ENCODE peak calls at places on chromosomes 12 and 14, in five cellular contexts. U is heart left ventricle, I is suprapubic skin, R is GM23338, G is A549. W is an unnamed sample.
A peak's percentile ranks its signal among the peaks of the same experiment; 100 is the strongest.

GRCh38 chr12:52404951-52405350 is 1.2 kb downstream of the KRT82 start:
- DNase-seq in U (no peak), I (no peak), R (no peak), G (no peak), W (no peak)

GRCh38 chr14:69037790-69038448 is 58.8 kb upstream of the ACTN1 start:
- DNase-seq in U (no peak), I (no peak), R (peak; percentile 47), G (no peak), W (no peak)

GRCh38 chr12:32400866-32401265 is 1.5 kb downstream of the FGD4 start:
- DNase-seq in U (no peak), I (no peak), R (no peak), G (no peak), W (no peak)

GRCh38 chr14:101199028-101199770 is 295.7 kb upstream of the RTL1 start:
- DNase-seq in U (no peak), I (no peak), R (no peak), G (no peak), W (no peak)

GRCh38 chr12:4268549-4269181 is 4.9 kb upstream of the CCND2 start:
- DNase-seq in U (no peak), I (no peak), R (no peak), G (no peak), W (no peak)

GRCh38 chr12:1518763-1519516 is 75.4 kb downstream of the FBXL14 start:
- DNase-seq in U (no peak), I (no peak), R (no peak), G (no peak), W (peak; percentile 87)

GRCh38 chr14:33307691-33308369 is 369.2 kb downstream of the NPAS3 start:
- DNase-seq in U (peak; percentile 36), I (peak; percentile 79), R (peak; percentile 11), G (no peak), W (no peak)

GRCh38 chr12:72523754-72524153 is 251.6 kb downstream of the TRHDE start:
- DNase-seq in U (no peak), I (no peak), R (no peak), G (no peak), W (no peak)

GRCh38 chr12:132315507-132315906 is 13.9 kb downstream of the GALNT9 start:
- DNase-seq in U (no peak), I (no peak), R (no peak), G (no peak), W (no peak)

GRCh38 chr14:22419620-22420019 is 169.4 kb downstream of the DAD1 start:
- DNase-seq in U (no peak), I (no peak), R (no peak), G (no peak), W (no peak)

GRCh38 chr12:81221681-81222080 is 143.8 kb downstream of the ACSS3 start:
- DNase-seq in U (no peak), I (no peak), R (no peak), G (no peak), W (no peak)

GRCh38 chr12:6956332-6956727 is 5.2 kb downstream of the PTPN6 start:
- DNase-seq in U (no peak), I (no peak), R (no peak), G (no peak), W (no peak)

GRCh38 chr12:96220902-96221301 is 26.7 kb downstream of the ELK3 start:
- DNase-seq in U (peak; percentile 71), I (no peak), R (no peak), G (no peak), W (peak; percentile 64)

GRCh38 chr12:49482095-49483051 is 56.5 kb upstream of the KCNH3 start:
- DNase-seq in U (no peak), I (no peak), R (peak; percentile 43), G (no peak), W (no peak)

GRCh38 chr12:59283012-59283411 is 312.8 kb upstream of the SLC16A7 start:
- DNase-seq in U (no peak), I (no peak), R (peak; percentile 64), G (no peak), W (no peak)

GRCh38 chr14:74083784-74084276 is 423 bp downstream of the ALDH6A1 start:
- DNase-seq in U (no peak), I (no peak), R (peak; percentile 52), G (no peak), W (no peak)
- H3K27ac ChIP-seq in U (peak overlapping the region; percentile 75), I (peak overlapping the region; percentile 89), R (peak overlapping the region; percentile 96), G (peak overlapping the region; percentile 65), W (no peak overlapping the region)

GRCh38 chr12:46369095-46369473 is 3.5 kb downstream of the SLC38A2 start:
- DNase-seq in U (no peak), I (no peak), R (no peak), G (no peak), W (no peak)
- H3K27ac ChIP-seq in U (peak overlapping the region; percentile 66), I (peak overlapping the region; percentile 40), R (peak overlapping the region; percentile 82), G (peak overlapping the region; percentile 99), W (peak overlapping the region; percentile 98)

GRCh38 chr14:105422695-105423487 is 3.3 kb downstream of the MTA1 start:
- DNase-seq in U (no peak), I (no peak), R (no peak), G (no peak), W (no peak)
- H3K27ac ChIP-seq in U (no peak overlapping the region), I (no peak overlapping the region), R (no peak overlapping the region), G (no peak overlapping the region), W (no peak overlapping the region)

GRCh38 chr12:38906482-38907170 is 1.2 kb upstream of the CPNE8 start:
- DNase-seq in U (peak; percentile 89), I (peak; percentile 91), R (peak; percentile 94), G (peak; percentile 78), W (peak; percentile 36)
- H3K27ac ChIP-seq in U (peak overlapping the region; percentile 97), I (peak overlapping the region; percentile 98), R (no peak overlapping the region), G (peak overlapping the region; percentile 85), W (peak overlapping the region; percentile 86)